ENCODE peak calls at places on chromosome X, in nine cellular contexts. L, K, Y, Z, E, U, B, N and W are unnamed samples.
A peak's percentile ranks its signal among the peaks of the same experiment; 100 is the strongest.

GRCh38 chrX:17361620-17362019 is 13.4 kb upstream of the NHS start:
- DNase-seq in L (no peak), K (no peak), Y (peak; percentile 5), Z (no peak), E (no peak), U (peak; percentile 2), B (peak; percentile 57), N (peak; percentile 21), W (no peak)

GRCh38 chrX:75609361-75609760 is 86.5 kb upstream of the ZDHHC15 start:
- DNase-seq in L (no peak), K (no peak), Y (no peak), Z (no peak), E (no peak), U (no peak), B (no peak), N (no peak), W (no peak)

GRCh38 chrX:121028419-121028818 is 19.0 kb upstream of the GLUD2 start:
- DNase-seq in L (no peak), K (no peak), Y (no peak), Z (no peak), E (no peak), U (no peak), B (no peak), N (no peak), W (no peak)

GRCh38 chrX:9573282-9574106 is 108.6 kb downstream of the TBL1X start:
- DNase-seq in L (no peak), K (no peak), Y (no peak), Z (no peak), E (no peak), U (no peak), B (no peak), N (no peak), W (no peak)

GRCh38 chrX:13051529-13052172 is 7.2 kb upstream of the FAM9C start:
- DNase-seq in L (no peak), K (no peak), Y (no peak), Z (no peak), E (no peak), U (no peak), B (no peak), N (no peak), W (no peak)

GRCh38 chrX:151870603-151871002 is 42.1 kb upstream of the MAGEA4 start:
- DNase-seq in L (no peak), K (peak; percentile 24), Y (peak; percentile 87), Z (no peak), E (peak; percentile 76), U (peak; percentile 62), B (no peak), N (no peak), W (peak; percentile 69)

GRCh38 chrX:47796433-47796906 is 40.2 kb upstream of the ZNF81 start:
- DNase-seq in L (no peak), K (no peak), Y (peak; percentile 86), Z (no peak), E (peak; percentile 23), U (peak; percentile 70), B (no peak), N (no peak), W (peak; percentile 28)

GRCh38 chrX:107827137-107827831 is 1.6 kb downstream of the MID2 start:
- DNase-seq in L (no peak), K (no peak), Y (peak; percentile 29), Z (no peak), E (no peak), U (no peak), B (no peak), N (no peak), W (peak; percentile 17)

GRCh38 chrX:101206471-101206870 is 13.1 kb upstream of the DRP2 start:
- DNase-seq in L (no peak), K (peak; percentile 2), Y (peak; percentile 64), Z (no peak), E (peak; percentile 51), U (peak; percentile 65), B (peak; percentile 53), N (peak; percentile 48), W (peak; percentile 47)

GRCh38 chrX:10617964-10618342 is 2.4 kb downstream of the MID1 start:
- DNase-seq in L (no peak), K (no peak), Y (peak; percentile 74), Z (no peak), E (peak; percentile 26), U (no peak), B (peak; percentile 22), N (no peak), W (no peak)

GRCh38 chrX:100939336-100939735 is 10.6 kb upstream of the XKRX start:
- DNase-seq in L (no peak), K (no peak), Y (no peak), Z (no peak), E (no peak), U (no peak), B (no peak), N (no peak), W (no peak)

GRCh38 chrX:43266487-43266886 is 389.6 kb upstream of the MAOA start:
- DNase-seq in L (no peak), K (no peak), Y (no peak), Z (no peak), E (no peak), U (no peak), B (no peak), N (no peak), W (no peak)

GRCh38 chrX:152843852-152844251 is 13.0 kb downstream of the NSDHL start:
- DNase-seq in L (no peak), K (no peak), Y (no peak), Z (no peak), E (no peak), U (no peak), B (no peak), N (no peak), W (no peak)

GRCh38 chrX:71917621-71918341 is 7.1 kb downstream of the NHSL2 start:
- DNase-seq in L (no peak), K (peak; percentile 22), Y (peak; percentile 58), Z (no peak), E (peak; percentile 16), U (no peak), B (no peak), N (no peak), W (peak; percentile 41)

GRCh38 chrX:9534686-9535085 is 69.8 kb downstream of the TBL1X start:
- DNase-seq in L (no peak), K (peak; percentile 7), Y (peak; percentile 49), Z (no peak), E (peak; percentile 73), U (peak; percentile 72), B (peak; percentile 39), N (no peak), W (peak; percentile 84)

GRCh38 chrX:132671229-132671641 is 182.4 kb upstream of the MBNL3 start:
- DNase-seq in L (no peak), K (no peak), Y (peak; percentile 18), Z (no peak), E (peak; percentile 18), U (no peak), B (no peak), N (no peak), W (no peak)

DNA sequence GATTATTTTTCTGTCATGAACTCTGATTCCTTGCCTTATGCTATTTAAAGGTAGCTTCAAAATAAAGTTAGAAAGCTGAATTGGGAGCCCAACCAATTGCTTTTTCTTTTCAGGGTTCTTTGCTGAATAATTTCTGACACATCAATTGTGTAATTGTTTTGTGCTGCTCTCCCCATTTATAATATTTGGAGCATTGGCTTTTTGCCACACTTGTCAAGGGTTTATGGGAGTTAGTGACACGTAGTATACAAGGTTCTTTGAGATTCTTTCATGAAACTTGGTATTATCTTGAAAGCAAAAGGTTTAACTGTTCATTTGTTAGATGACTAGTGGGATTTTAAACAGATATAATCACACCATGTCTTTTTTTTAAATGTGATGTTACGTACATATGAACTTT is 80.9 kb downstream of the POLA1 start:
- DNase-seq in L (no peak), K (no peak), Y (peak; percentile 14), Z (no peak), E (no peak), U (no peak), B (no peak), N (no peak), W (peak; percentile 13)
- TF ChIP-seq CTCF in L (no peak), K (no peak), Y (no peak), Z (no peak), E (no peak), U (no peak), B (no peak), N (no peak), W (no peak)

GRCh38 chrX:139691843-139692505 is 16.0 kb downstream of the MCF2 start:
- DNase-seq in L (peak; percentile 57), K (no peak), Y (no peak), Z (peak; percentile 76), E (no peak), U (no peak), B (no peak), N (no peak), W (no peak)

GRCh38 chrX:139692908-139693307 is 15.1 kb downstream of the MCF2 start:
- DNase-seq in L (no peak), K (no peak), Y (no peak), Z (no peak), E (no peak), U (no peak), B (no peak), N (no peak), W (no peak)

GRCh38 chrX:139692506-139692849 is 15.5 kb downstream of the MCF2 start:
- DNase-seq in L (peak; percentile 45), K (no peak), Y (peak; percentile 2), Z (no peak), E (peak; percentile 1), U (no peak), B (no peak), N (no peak), W (no peak)

DNA sequence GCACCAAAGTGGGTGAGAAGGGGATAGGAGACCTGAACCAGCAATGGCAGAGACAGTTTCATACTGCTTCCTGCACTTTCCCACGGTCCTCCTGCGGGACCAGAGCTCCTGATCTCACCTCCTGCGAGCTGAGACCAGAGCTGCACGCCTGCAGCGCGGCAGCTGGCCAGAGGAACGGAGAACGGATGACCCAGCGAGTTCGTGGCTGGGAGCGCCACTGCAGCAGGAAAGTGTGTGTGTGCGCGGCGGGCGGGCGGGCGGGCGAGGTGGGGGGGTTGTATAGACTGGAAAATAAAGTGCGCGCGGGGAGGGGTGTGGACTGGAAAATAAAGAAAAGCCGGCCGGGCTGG is 16.5 kb downstream of the MCF2 start:
- DNase-seq in L (no peak), K (no peak), Y (peak; percentile 5), Z (peak; percentile 54), E (peak; percentile 3), U (peak; percentile 12), B (no peak), N (no peak), W (no peak)
- H3K4me3 ChIP-seq in L (peak overlapping the region; percentile 45), K (no peak overlapping the region), Y (peak overlapping the region; percentile 17), Z (peak overlapping the region; percentile 36), E (peak overlapping the region; percentile 45), U (no peak overlapping the region), B (peak overlapping the region; percentile 17), N (no peak overlapping the region), W (peak overlapping the region; percentile 21)

GRCh38 chrX:18377802-18378201 is 23.3 kb upstream of the SCML2 start:
- DNase-seq in L (no peak), K (no peak), Y (peak; percentile 20), Z (no peak), E (peak; percentile 18), U (peak; percentile 36), B (peak; percentile 65), N (peak; percentile 48), W (peak; percentile 4)
- TF ChIP-seq CTCF in L (peak; percentile 28), K (peak; percentile 43), Y (peak; percentile 55), Z (no peak), E (peak; percentile 58), U (peak; percentile 66), B (peak; percentile 78), N (peak; percentile 62), W (peak; percentile 38)

GRCh38 chrX:135304741-135305140 is 4.5 kb upstream of the ETDC start:
- DNase-seq in L (no peak), K (no peak), Y (no peak), Z (no peak), E (no peak), U (no peak), B (no peak), N (no peak), W (no peak)

GRCh38 chrX:135302269-135302873 is 6.9 kb upstream of the ETDC start:
- DNase-seq in L (no peak), K (no peak), Y (no peak), Z (no peak), E (no peak), U (no peak), B (no peak), N (no peak), W (no peak)
- H3K4me3 ChIP-seq in L (no peak overlapping the region), K (no peak overlapping the region), Y (no peak overlapping the region), Z (no peak overlapping the region), E (no peak overlapping the region), U (no peak overlapping the region), B (no peak overlapping the region), N (no peak overlapping the region), W (no peak overlapping the region)